ENCODE peak calls at places on chromosomes 1 and 21, in eight cellular contexts. C is thoracic aorta; A is CD4-positive, CD25-positive, alpha-beta regulatory T cell; G is heart right ventricle; X is cardiac muscle cell; W is NT2/D1; Z is HAP-1; B is body of pancreas. M is an unnamed sample.

GRCh38 chr1:59332983-59333382 is 36.1 kb downstream of the FGGY start:
- DNase-seq in G (no peak), X (no peak), A (no peak), C (no peak), B (no peak), W (no peak), Z (no peak), M (peak)

GRCh38 chr1:233251321-233251720 is 44.2 kb downstream of the PCNX2 start:
- DNase-seq in C (no peak), X (no peak), W (no peak), A (no peak), G (no peak), B (no peak), Z (no peak), M (no peak)

GRCh38 chr1:6037338-6037762 is 8.3 kb upstream of the KCNAB2 start:
- DNase-seq in X (no peak), Z (no peak), W (no peak), B (no peak), G (no peak), A (no peak), C (no peak), M (peak)

GRCh38 chr1:12339861-12340557 is 110.2 kb downstream of the VPS13D start:
- DNase-seq in G (no peak), X (no peak), C (no peak), B (no peak), Z (peak), W (no peak), A (no peak), M (no peak)

GRCh38 chr1:205590457-205590768 is 41.4 kb downstream of the ELK4 start:
- DNase-seq in W (no peak), Z (no peak), B (no peak), G (no peak), C (no peak), X (no peak), A (no peak), M (no peak)

GRCh38 chr1:57229998-57230397 is 193.9 kb downstream of the DAB1 start:
- DNase-seq in A (no peak), Z (no peak), B (no peak), W (no peak), G (no peak), C (no peak), X (no peak), M (no peak)

GRCh38 chr1:89719502-89720306 is 86.8 kb downstream of the LRRC8C start:
- DNase-seq in G (no peak), A (no peak), C (no peak), B (no peak), X (no peak), Z (peak), W (no peak), M (no peak)

GRCh38 chr21:37862536-37862935 is 53.7 kb downstream of the KCNJ6 start:
- DNase-seq in X (peak), W (no peak), C (no peak), A (no peak), G (no peak), Z (no peak), B (peak), M (peak)

GRCh38 chr1:27307851-27308598 is 13.9 kb upstream of the TMEM222 start:
- DNase-seq in X (peak), B (no peak), G (no peak), Z (no peak), C (no peak), W (no peak), A (no peak), M (no peak)

GRCh38 chr21:20997633-20998455 is at the start of gene NCAM2:
- DNase-seq in A (peak), W (peak), X (peak), C (no peak), B (peak), G (peak), Z (peak), M (no peak)

GRCh38 chr1:205344010-205344808 is 12.5 kb downstream of the KLHDC8A start:
- DNase-seq in G (no peak), W (no peak), C (no peak), B (peak), Z (no peak), A (peak), X (peak), M (no peak)

GRCh38 chr1:7526867-7527732 is 244.0 kb upstream of the VAMP3 start:
- DNase-seq in A (no peak), B (no peak), C (no peak), G (no peak), X (no peak), W (no peak), Z (no peak), M (no peak)

GRCh38 chr1:244730153-244730933 is 77.4 kb downstream of the DESI2 start:
- DNase-seq in A (no peak), X (peak), B (peak), W (peak), Z (no peak), G (peak), C (no peak), M (peak)

GRCh38 chr1:36448530-36449051 is 1.7 kb downstream of the OSCP1 start:
- DNase-seq in A (no peak), B (no peak), Z (peak), W (no peak), X (no peak), G (no peak), C (no peak), M (no peak)

DNA sequence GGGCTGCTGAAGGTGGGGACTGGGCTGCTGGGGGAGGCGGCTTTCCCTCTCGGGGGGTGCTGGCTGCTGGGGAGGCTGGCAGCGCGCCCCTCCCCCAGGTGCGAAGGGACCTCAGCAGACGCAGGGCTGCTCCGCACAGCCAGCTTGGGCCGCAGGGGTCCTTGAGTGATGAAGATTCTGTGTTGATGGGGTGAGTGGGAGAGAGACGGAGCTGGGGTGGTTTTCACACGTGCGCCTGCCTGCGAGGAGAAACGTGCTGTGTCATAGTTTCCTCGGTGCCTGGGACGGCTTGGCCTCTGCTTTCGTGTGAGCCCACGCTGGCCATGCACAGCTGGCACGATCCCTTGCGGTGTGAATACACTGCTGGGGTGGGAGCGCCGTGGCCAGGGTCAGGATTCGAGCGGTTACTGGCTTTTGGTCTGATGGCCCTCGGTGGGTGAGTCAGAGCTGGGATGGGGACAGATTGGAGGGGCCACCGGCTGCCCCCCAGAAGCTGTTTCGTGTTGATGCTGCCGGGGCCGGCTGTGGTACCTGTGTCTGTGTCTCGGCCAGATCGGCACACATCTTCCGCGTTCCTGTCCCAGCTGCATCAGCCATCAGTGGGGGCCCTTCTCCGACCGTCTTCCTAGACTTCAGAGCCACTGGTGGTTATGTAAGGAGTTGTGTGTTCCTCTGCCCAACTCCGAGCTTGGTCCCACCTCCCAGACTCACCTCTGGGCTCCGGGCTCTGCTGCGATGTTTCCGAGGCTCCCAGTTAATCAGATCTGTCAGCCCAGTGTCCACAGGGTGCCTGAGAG is 24.9 kb downstream of the PRKCZ start:
- DNase-seq in W (no peak), C (no peak), B (no peak), Z (no peak), A (no peak), X (no peak), G (peak), M (no peak)
- H3K4me3 ChIP-seq in W (no peak), C (no peak), B (no peak), Z (no peak), A (no peak), X (no peak), G (no peak), M (no peak)

GRCh38 chr21:33644383-33645074 is 2.2 kb downstream of the ITSN1 start:
- DNase-seq in W (no peak), Z (no peak), B (peak), X (no peak), G (no peak), A (no peak), C (no peak), M (no peak)
- H3K4me3 ChIP-seq in W (peak), Z (peak), B (no peak), X (peak), G (no peak), A (no peak), C (peak), M (no peak)

GRCh38 chr1:24545673-24546072 is 10.2 kb upstream of the NCMAP start:
- DNase-seq in A (no peak), G (no peak), X (no peak), W (no peak), C (no peak), Z (peak), B (no peak), M (no peak)

GRCh38 chr1:24551290-24551859 is 4.5 kb upstream of the NCMAP start:
- DNase-seq in B (peak), G (no peak), W (no peak), C (no peak), X (no peak), A (no peak), Z (no peak), M (no peak)

GRCh38 chr1:24548070-24548469 is 7.8 kb upstream of the NCMAP start:
- DNase-seq in A (no peak), W (no peak), X (no peak), G (no peak), Z (no peak), C (no peak), B (no peak), M (no peak)

GRCh38 chr1:24544239-24544638 is 11.6 kb upstream of the NCMAP start:
- DNase-seq in G (no peak), W (no peak), C (no peak), Z (no peak), X (no peak), A (no peak), B (no peak), M (no peak)

GRCh38 chr1:24547195-24547594 is 8.7 kb upstream of the NCMAP start:
- DNase-seq in G (no peak), B (no peak), Z (no peak), W (no peak), X (no peak), C (no peak), A (no peak), M (no peak)
- H3K4me3 ChIP-seq in G (no peak), B (no peak), Z (no peak), W (no peak), X (no peak), C (no peak), A (no peak), M (no peak)

DNA sequence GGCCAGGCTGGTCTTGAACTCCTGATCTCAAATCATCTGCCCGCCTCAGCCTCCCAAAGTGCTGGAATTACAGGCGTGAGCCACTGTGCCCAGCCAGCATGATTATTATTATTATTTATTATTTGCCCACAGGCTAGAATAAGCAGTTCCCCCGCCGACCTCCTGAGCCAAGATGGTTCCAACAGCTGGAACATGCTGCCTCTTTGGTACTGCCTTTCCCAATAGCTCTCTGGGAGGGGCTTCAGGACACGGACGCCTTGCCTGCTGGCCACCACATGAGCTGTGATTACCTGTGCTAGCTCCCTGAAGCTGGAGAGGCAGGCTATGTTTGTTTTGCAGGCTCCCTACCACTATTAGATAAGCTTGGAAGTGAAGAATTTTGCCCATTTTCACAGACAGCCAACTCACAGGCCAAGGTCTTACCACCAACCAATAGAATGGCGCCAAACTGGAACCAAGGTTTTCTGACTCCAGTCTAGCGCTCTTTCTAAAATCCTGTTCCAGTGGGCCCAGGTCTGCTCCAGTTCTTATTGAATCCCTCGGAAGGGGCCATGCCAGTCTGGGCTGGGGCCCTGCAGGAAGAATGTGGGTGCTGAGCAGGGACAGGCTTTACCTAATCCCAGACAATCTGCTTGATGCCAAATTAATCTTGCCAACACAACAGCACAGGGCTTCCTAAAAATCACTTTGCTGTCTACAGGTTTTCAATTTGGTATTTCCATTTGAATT is 2.1 kb upstream of the GPR61 start:
- DNase-seq in X (no peak), B (no peak), G (no peak), A (no peak), C (no peak), Z (no peak), W (no peak), M (no peak)
- H3K4me3 ChIP-seq in X (no peak), B (no peak), G (no peak), A (no peak), C (no peak), Z (no peak), W (no peak), M (no peak)